ENCODE peak calls at places on chromosomes 11 and 22, in nine cellular contexts. One of them, this sample, is unnamed.

GRCh38 chr22:19797631-19798319 is 37.2 kb downstream of the TBX1 start:
- DNase-seq in heart left ventricle: no peak
- DNase-seq in CD4-positive, alpha-beta T cell: no peak
- DNase-seq in AG10803: no peak
- DNase-seq in MM.1S: no peak
- DNase-seq in uterus: no peak
- DNase-seq in GM10248: no peak
- DNase-seq in hepatocyte: no peak
- DNase-seq in PC-3: no peak
- DNase-seq in this sample: no peak

GRCh38 chr11:75103380-75104026 is 6.8 kb upstream of the OR2AT4 start:
- DNase-seq in GM10248: no peak
- DNase-seq in hepatocyte: no peak
- DNase-seq in AG10803: peak
- DNase-seq in MM.1S: no peak
- DNase-seq in heart left ventricle: no peak
- DNase-seq in PC-3: peak
- DNase-seq in CD4-positive, alpha-beta T cell: no peak
- DNase-seq in uterus: no peak
- DNase-seq in this sample: peak

GRCh38 chr11:113114452-113115027 is 153.3 kb downstream of the NCAM1 start:
- DNase-seq in AG10803: peak
- DNase-seq in MM.1S: peak
- DNase-seq in PC-3: peak
- DNase-seq in GM10248: no peak
- DNase-seq in uterus: peak
- DNase-seq in hepatocyte: peak
- DNase-seq in CD4-positive, alpha-beta T cell: no peak
- DNase-seq in heart left ventricle: peak
- DNase-seq in this sample: peak

GRCh38 chr22:46815896-46816721 is 53.7 kb downstream of the TBC1D22A start:
- DNase-seq in AG10803: peak
- DNase-seq in MM.1S: no peak
- DNase-seq in hepatocyte: no peak
- DNase-seq in PC-3: peak
- DNase-seq in heart left ventricle: no peak
- DNase-seq in GM10248: no peak
- DNase-seq in CD4-positive, alpha-beta T cell: no peak
- DNase-seq in uterus: peak
- DNase-seq in this sample: peak

GRCh38 chr11:67644042-67644441 is 4.5 kb upstream of the TBX10 start:
- DNase-seq in PC-3: peak
- DNase-seq in CD4-positive, alpha-beta T cell: no peak
- DNase-seq in MM.1S: no peak
- DNase-seq in hepatocyte: peak
- DNase-seq in uterus: no peak
- DNase-seq in GM10248: no peak
- DNase-seq in heart left ventricle: no peak
- DNase-seq in AG10803: no peak
- DNase-seq in this sample: peak

GRCh38 chr11:107819361-107820014 is 39.1 kb downstream of the SLC35F2 start:
- DNase-seq in GM10248: no peak
- DNase-seq in MM.1S: no peak
- DNase-seq in AG10803: no peak
- DNase-seq in uterus: no peak
- DNase-seq in PC-3: peak
- DNase-seq in CD4-positive, alpha-beta T cell: no peak
- DNase-seq in heart left ventricle: no peak
- DNase-seq in hepatocyte: no peak
- DNase-seq in this sample: peak

GRCh38 chr11:64874308-64874707 is 4.1 kb downstream of the EHD1 start:
- DNase-seq in CD4-positive, alpha-beta T cell: no peak
- DNase-seq in AG10803: no peak
- DNase-seq in GM10248: no peak
- DNase-seq in heart left ventricle: peak
- DNase-seq in hepatocyte: no peak
- DNase-seq in PC-3: no peak
- DNase-seq in uterus: no peak
- DNase-seq in MM.1S: no peak
- DNase-seq in this sample: no peak

GRCh38 chr11:78268516-78269410 is 80.0 kb downstream of the USP35 start:
- DNase-seq in uterus: peak
- DNase-seq in heart left ventricle: peak
- DNase-seq in hepatocyte: no peak
- DNase-seq in AG10803: peak
- DNase-seq in MM.1S: no peak
- DNase-seq in PC-3: no peak
- DNase-seq in CD4-positive, alpha-beta T cell: no peak
- DNase-seq in GM10248: no peak
- DNase-seq in this sample: no peak

GRCh38 chr22:25373961-25374360 is 154.5 kb downstream of the CRYBB2 start:
- DNase-seq in CD4-positive, alpha-beta T cell: no peak
- DNase-seq in PC-3: no peak
- DNase-seq in hepatocyte: no peak
- DNase-seq in heart left ventricle: no peak
- DNase-seq in AG10803: no peak
- DNase-seq in MM.1S: no peak
- DNase-seq in uterus: no peak
- DNase-seq in GM10248: no peak
- DNase-seq in this sample: no peak

GRCh38 chr11:59849129-59849528 is 3.8 kb upstream of the CBLIF start:
- DNase-seq in hepatocyte: peak
- DNase-seq in PC-3: no peak
- DNase-seq in AG10803: no peak
- DNase-seq in uterus: no peak
- DNase-seq in CD4-positive, alpha-beta T cell: no peak
- DNase-seq in MM.1S: no peak
- DNase-seq in heart left ventricle: no peak
- DNase-seq in GM10248: no peak
- DNase-seq in this sample: no peak

GRCh38 chr11:127252321-127252720 is 251.8 kb upstream of the KIRREL3 start:
- DNase-seq in MM.1S: peak
- DNase-seq in hepatocyte: no peak
- DNase-seq in uterus: no peak
- DNase-seq in heart left ventricle: no peak
- DNase-seq in CD4-positive, alpha-beta T cell: no peak
- DNase-seq in AG10803: no peak
- DNase-seq in PC-3: no peak
- DNase-seq in GM10248: peak
- DNase-seq in this sample: no peak

GRCh38 chr11:13885083-13885482 is 77.4 kb upstream of the SPON1 start:
- DNase-seq in GM10248: no peak
- DNase-seq in AG10803: no peak
- DNase-seq in CD4-positive, alpha-beta T cell: no peak
- DNase-seq in uterus: no peak
- DNase-seq in hepatocyte: no peak
- DNase-seq in heart left ventricle: no peak
- DNase-seq in MM.1S: no peak
- DNase-seq in PC-3: peak
- DNase-seq in this sample: peak

GRCh38 chr11:30422389-30422788 is 99.5 kb downstream of the ARL14EP start:
- DNase-seq in heart left ventricle: no peak
- DNase-seq in GM10248: no peak
- DNase-seq in AG10803: no peak
- DNase-seq in MM.1S: no peak
- DNase-seq in uterus: no peak
- DNase-seq in PC-3: no peak
- DNase-seq in hepatocyte: peak
- DNase-seq in CD4-positive, alpha-beta T cell: no peak
- DNase-seq in this sample: no peak

GRCh38 chr11:47020793-47021624 is 84.4 kb downstream of the CSTPP1 start:
- DNase-seq in AG10803: peak
- DNase-seq in heart left ventricle: no peak
- DNase-seq in GM10248: no peak
- DNase-seq in hepatocyte: no peak
- DNase-seq in PC-3: no peak
- DNase-seq in MM.1S: no peak
- DNase-seq in uterus: no peak
- DNase-seq in CD4-positive, alpha-beta T cell: no peak
- DNase-seq in this sample: no peak

GRCh38 chr11:67315325-67315909 is 12.1 kb downstream of the SSH3 start:
- DNase-seq in GM10248: no peak
- DNase-seq in AG10803: no peak
- DNase-seq in PC-3: no peak
- DNase-seq in MM.1S: no peak
- DNase-seq in heart left ventricle: no peak
- DNase-seq in uterus: no peak
- DNase-seq in CD4-positive, alpha-beta T cell: no peak
- DNase-seq in hepatocyte: no peak
- DNase-seq in this sample: no peak

GRCh38 chr11:124536520-124536919 is 6.9 kb downstream of the OR8B12 start:
- DNase-seq in GM10248: no peak
- DNase-seq in AG10803: peak
- DNase-seq in CD4-positive, alpha-beta T cell: no peak
- DNase-seq in PC-3: peak
- DNase-seq in MM.1S: no peak
- DNase-seq in uterus: no peak
- DNase-seq in heart left ventricle: peak
- DNase-seq in hepatocyte: peak
- DNase-seq in this sample: peak

GRCh38 chr22:38313384-38313955 is 3.8 kb downstream of the CSNK1E start:
- DNase-seq in MM.1S: peak
- DNase-seq in heart left ventricle: peak
- DNase-seq in hepatocyte: peak
- DNase-seq in AG10803: peak
- DNase-seq in uterus: peak
- DNase-seq in GM10248: no peak
- DNase-seq in CD4-positive, alpha-beta T cell: no peak
- DNase-seq in PC-3: peak
- DNase-seq in this sample: peak

GRCh38 chr11:99419991-99420390 is 399.2 kb downstream of the CNTN5 start:
- DNase-seq in GM10248: no peak
- DNase-seq in AG10803: no peak
- DNase-seq in hepatocyte: no peak
- DNase-seq in MM.1S: no peak
- DNase-seq in uterus: no peak
- DNase-seq in heart left ventricle: no peak
- DNase-seq in PC-3: peak
- DNase-seq in CD4-positive, alpha-beta T cell: no peak
- DNase-seq in this sample: no peak

GRCh38 chr22:16608931-16609330 is 16.3 kb upstream of the CCT8L2 start:
- DNase-seq in PC-3: no peak
- DNase-seq in MM.1S: no peak
- DNase-seq in uterus: no peak
- DNase-seq in hepatocyte: no peak
- DNase-seq in CD4-positive, alpha-beta T cell: no peak
- DNase-seq in AG10803: no peak
- DNase-seq in GM10248: no peak
- DNase-seq in heart left ventricle: no peak
- DNase-seq in this sample: peak

DNA sequence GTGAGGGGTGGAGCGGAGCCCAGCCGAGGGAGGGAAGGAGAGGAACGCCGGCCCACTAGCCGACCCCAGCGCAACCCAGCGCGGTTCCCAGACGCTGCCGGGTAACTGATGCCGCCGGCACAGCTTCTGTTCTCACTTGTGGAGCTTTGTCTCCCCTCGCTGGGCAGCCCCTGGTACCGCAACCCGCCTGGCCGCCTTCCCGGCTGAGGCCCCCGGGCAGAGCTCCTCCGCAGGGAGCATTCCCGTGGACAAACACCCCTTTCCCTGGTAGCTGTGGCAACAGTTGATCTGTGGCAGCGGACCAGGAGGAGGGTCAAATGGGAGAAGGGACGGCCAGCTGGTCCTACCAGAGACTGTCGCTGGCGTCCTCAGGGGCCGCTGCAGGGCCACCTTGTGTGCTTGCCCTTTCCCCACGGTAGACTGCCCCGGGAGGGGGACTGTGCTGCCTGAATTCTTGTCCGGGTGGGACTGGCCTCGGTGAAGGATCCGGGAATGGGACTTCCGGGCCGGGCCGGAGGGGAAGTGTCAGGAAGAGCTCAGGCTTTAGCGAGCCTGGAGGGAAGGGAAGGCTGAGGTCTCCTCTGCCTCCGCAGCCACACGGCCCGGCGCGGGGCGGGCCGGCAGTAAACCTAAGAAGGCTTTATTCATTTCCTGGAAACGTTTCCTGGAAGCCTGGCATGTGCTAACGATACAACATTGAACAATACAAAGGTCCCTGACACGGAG is 468.0 kb downstream of the OPCML start:
- DNase-seq in hepatocyte: peak
- DNase-seq in PC-3: no peak
- DNase-seq in CD4-positive, alpha-beta T cell: no peak
- DNase-seq in heart left ventricle: peak
- DNase-seq in GM10248: peak
- DNase-seq in MM.1S: peak
- DNase-seq in uterus: peak
- DNase-seq in AG10803: peak
- DNase-seq in this sample: no peak
- TF ChIP-seq CTCF in hepatocyte: peak
- TF ChIP-seq CTCF in PC-3: peak
- TF ChIP-seq CTCF in CD4-positive, alpha-beta T cell: no peak
- TF ChIP-seq CTCF in heart left ventricle: peak
- TF ChIP-seq CTCF in GM10248: no peak
- TF ChIP-seq CTCF in MM.1S: peak
- TF ChIP-seq CTCF in uterus: peak
- TF ChIP-seq CTCF in AG10803: peak
- TF ChIP-seq CTCF in this sample: no peak

GRCh38 chr11:19116971-19117759 is at the start of gene ZDHHC13:
- DNase-seq in AG10803: peak
- DNase-seq in uterus: peak
- DNase-seq in GM10248: peak
- DNase-seq in PC-3: peak
- DNase-seq in MM.1S: peak
- DNase-seq in heart left ventricle: peak
- DNase-seq in CD4-positive, alpha-beta T cell: peak
- DNase-seq in hepatocyte: peak
- DNase-seq in this sample: peak
- TF ChIP-seq CTCF in AG10803: peak
- TF ChIP-seq CTCF in uterus: peak
- TF ChIP-seq CTCF in GM10248: peak
- TF ChIP-seq CTCF in PC-3: peak
- TF ChIP-seq CTCF in MM.1S: peak
- TF ChIP-seq CTCF in heart left ventricle: no peak
- TF ChIP-seq CTCF in CD4-positive, alpha-beta T cell: no peak
- TF ChIP-seq CTCF in hepatocyte: peak
- TF ChIP-seq CTCF in this sample: peak

DNA sequence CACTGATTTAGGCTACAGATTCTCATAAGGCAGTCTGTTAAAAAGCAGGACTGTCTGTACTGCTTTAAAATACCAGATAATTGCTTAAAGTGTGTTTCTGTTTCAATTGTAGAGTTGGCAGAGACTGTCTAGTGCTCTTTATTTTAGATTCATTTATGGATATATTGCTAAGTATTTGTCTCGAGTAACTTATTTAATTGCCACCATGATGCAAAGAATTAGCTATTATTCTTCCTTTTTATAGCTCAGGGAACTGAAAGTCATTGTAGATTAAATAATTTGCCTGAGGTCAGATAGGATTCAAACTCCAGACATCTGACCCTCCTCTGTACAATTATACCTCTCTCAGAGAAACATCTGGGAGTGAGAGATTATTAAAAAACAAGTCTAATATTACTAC is 19.5 kb upstream of the RAG2 start:
- DNase-seq in PC-3: no peak
- DNase-seq in uterus: no peak
- DNase-seq in CD4-positive, alpha-beta T cell: no peak
- DNase-seq in heart left ventricle: no peak
- DNase-seq in GM10248: no peak
- DNase-seq in hepatocyte: no peak
- DNase-seq in AG10803: no peak
- DNase-seq in MM.1S: no peak
- DNase-seq in this sample: no peak
- TF ChIP-seq CTCF in PC-3: no peak
- TF ChIP-seq CTCF in uterus: no peak
- TF ChIP-seq CTCF in CD4-positive, alpha-beta T cell: no peak
- TF ChIP-seq CTCF in heart left ventricle: no peak
- TF ChIP-seq CTCF in GM10248: no peak
- TF ChIP-seq CTCF in hepatocyte: no peak
- TF ChIP-seq CTCF in AG10803: no peak
- TF ChIP-seq CTCF in MM.1S: no peak
- TF ChIP-seq CTCF in this sample: no peak

GRCh38 chr11:55707029-55707428 is 45.0 kb downstream of the OR4C6 start:
- DNase-seq in heart left ventricle: no peak
- DNase-seq in CD4-positive, alpha-beta T cell: no peak
- DNase-seq in GM10248: peak
- DNase-seq in MM.1S: peak
- DNase-seq in hepatocyte: peak
- DNase-seq in AG10803: peak
- DNase-seq in uterus: no peak
- DNase-seq in PC-3: peak
- DNase-seq in this sample: peak
- TF ChIP-seq CTCF in heart left ventricle: no peak
- TF ChIP-seq CTCF in CD4-positive, alpha-beta T cell: no peak
- TF ChIP-seq CTCF in GM10248: peak
- TF ChIP-seq CTCF in MM.1S: peak
- TF ChIP-seq CTCF in hepatocyte: peak
- TF ChIP-seq CTCF in AG10803: peak
- TF ChIP-seq CTCF in uterus: no peak
- TF ChIP-seq CTCF in PC-3: peak
- TF ChIP-seq CTCF in this sample: peak